ENCODE peak calls at places on chromosomes 7 and 10, in six cellular contexts. O, U, S, A, K and T are unnamed samples.

GRCh38 chr7:26073041-26073440 is 79.0 kb upstream of the NFE2L3 start:
- DNase-seq in O (no peak), U (no peak), K (no peak), S (no peak), A (no peak), T (no peak)

GRCh38 chr7:125386211-125386610 is 456.6 kb upstream of the POT1 start:
- DNase-seq in K (no peak), A (no peak), U (no peak), O (no peak), S (no peak), T (no peak)

GRCh38 chr7:116560021-116560970 is 35.5 kb downstream of the CAV1 start:
- DNase-seq in A (no peak), S (no peak), O (no peak), K (no peak), U (no peak), T (no peak)

GRCh38 chr10:77463967-77464745 is 173.5 kb downstream of the KCNMA1 start:
- DNase-seq in A (no peak), O (peak; percentile 37), U (peak; percentile 30), S (no peak), K (peak; percentile 49), T (no peak)

GRCh38 chr10:114304566-114305421 is 65.7 kb downstream of the VWA2 start:
- DNase-seq in U (peak; percentile 55), A (peak; percentile 17), S (no peak), K (no peak), O (no peak), T (no peak)

GRCh38 chr10:34729619-34730018 is 85.5 kb downstream of the PARD3 start:
- DNase-seq in K (no peak), S (no peak), A (no peak), U (no peak), O (no peak), T (no peak)

GRCh38 chr10:73920084-73920483 is 9.2 kb downstream of the PLAU start:
- DNase-seq in U (no peak), A (peak; percentile 59), S (no peak), O (no peak), K (no peak), T (no peak)

GRCh38 chr10:72107325-72108003 is 19.1 kb upstream of the SPOCK2 start:
- DNase-seq in O (no peak), A (no peak), U (no peak), S (no peak), K (no peak), T (peak; percentile 44)

GRCh38 chr7:149333321-149333717 is 71.3 kb downstream of the ZNF783 start:
- DNase-seq in O (no peak), S (no peak), K (no peak), U (no peak), A (no peak), T (no peak)

GRCh38 chr7:1289681-1290261 is 57.1 kb downstream of the UNCX start:
- DNase-seq in S (no peak), O (no peak), K (no peak), A (no peak), U (no peak), T (no peak)

GRCh38 chr7:97471491-97471890 is 260.4 kb upstream of the TAC1 start:
- DNase-seq in U (no peak), K (no peak), S (no peak), A (no peak), O (no peak), T (no peak)

GRCh38 chr10:103204353-103205255 is 11.5 kb upstream of the NT5C2 start:
- DNase-seq in A (no peak), O (no peak), U (peak; percentile 54), K (no peak), S (peak; percentile 10), T (no peak)

GRCh38 chr7:9391221-9391620 is 957.8 kb downstream of the NXPH1 start:
- DNase-seq in U (no peak), A (no peak), S (no peak), K (no peak), O (no peak), T (no peak)

GRCh38 chr7:78140109-78140508 is 341.5 kb downstream of the PHTF2 start:
- DNase-seq in O (no peak), S (no peak), A (no peak), K (no peak), U (no peak), T (no peak)

GRCh38 chr10:4939224-4940072 is 23.8 kb upstream of the AKR1C1 start:
- DNase-seq in O (no peak), A (no peak), S (no peak), K (no peak), U (no peak), T (no peak)

GRCh38 chr10:47348138-47348651 is at the start of gene RBP3:
- DNase-seq in K (no peak), A (no peak), O (no peak), U (no peak), S (no peak), T (no peak)

GRCh38 chr10:12193193-12193592 is 2.5 kb downstream of the NUDT5 start:
- DNase-seq in K (peak; percentile 35), U (peak; percentile 34), S (no peak), A (no peak), O (no peak), T (no peak)

GRCh38 chr7:157413881-157414701 is 77.3 kb downstream of the DNAJB6 start:
- DNase-seq in A (no peak), U (no peak), K (no peak), S (no peak), O (no peak), T (no peak)

GRCh38 chr7:27160546-27161213 is 4.2 kb upstream of the HOXA7 start:
- DNase-seq in S (peak; percentile 64), O (peak; percentile 98), U (peak; percentile 92), A (peak; percentile 83), K (no peak), T (no peak)

GRCh38 chr7:158623241-158623640 is 35.6 kb upstream of the PTPRN2 start:
- DNase-seq in A (no peak), O (no peak), U (no peak), K (no peak), S (no peak), T (no peak)

GRCh38 chr10:103281753-103282152 is 4.8 kb downstream of the INA start:
- DNase-seq in O (no peak), U (peak; percentile 29), S (no peak), K (no peak), A (no peak), T (no peak)

GRCh38 chr7:7696458-7697119 is 21.8 kb downstream of the RPA3 start:
- DNase-seq in A (no peak), S (no peak), O (no peak), K (peak; percentile 26), U (peak; percentile 20), T (no peak)

GRCh38 chr10:60348982-60349381 is 40.7 kb downstream of the ANK3 start:
- DNase-seq in O (no peak), A (no peak), K (no peak), U (no peak), S (no peak), T (no peak)

GRCh38 chr10:59323036-59323459 is 39.3 kb downstream of the FAM13C start:
- DNase-seq in K (peak; percentile 18), U (no peak), O (no peak), A (no peak), S (no peak), T (no peak)

GRCh38 chr7:116500071-116500853 is 724 bp downstream of the CAV2 start:
- DNase-seq in O (no peak), K (no peak), S (no peak), U (peak; percentile 21), A (no peak), T (no peak)

GRCh38 chr7:17020250-17020649 is 138.5 kb upstream of the AGR3 start:
- DNase-seq in U (no peak), O (no peak), K (no peak), A (no peak), S (no peak), T (no peak)

GRCh38 chr7:114295522-114295921 is 119.1 kb upstream of the FOXP2 start:
- DNase-seq in S (no peak), U (no peak), K (no peak), O (no peak), A (no peak), T (no peak)

GRCh38 chr7:100865971-100866720 is 1.0 kb upstream of the TRIP6 start:
- DNase-seq in A (no peak), S (no peak), O (peak; percentile 82), U (no peak), K (no peak), T (no peak)

GRCh38 chr7:107939472-107940145 is 48.6 kb downstream of the DLD start:
- DNase-seq in A (no peak), K (peak; percentile 94), S (no peak), U (peak; percentile 29), O (no peak), T (no peak)

GRCh38 chr7:137682596-137682995 is 164.2 kb downstream of the DGKI start:
- DNase-seq in A (no peak), S (peak; percentile 59), U (peak; percentile 25), O (no peak), K (no peak), T (no peak)

GRCh38 chr7:66539948-66540375 is 88.7 kb upstream of the KCTD7 start:
- DNase-seq in S (no peak), O (no peak), A (no peak), K (no peak), U (no peak), T (no peak)